ENCODE peak calls at places on chromosomes 11 and 22, in seven cellular contexts. Z is dorsolateral prefrontal cortex, O is psoas muscle, P is colonic mucosa, B is adrenal gland, S is H1, I is HCT116. H is an unnamed sample.

GRCh38 chr11:72084076-72084475 is 3.4 kb downstream of the LRRC51 start:
- DNase-seq in Z (no peak), O (no peak), P (no peak), B (no peak), S (no peak), I (no peak), H (no peak)

GRCh38 chr11:34789196-34789834 is 126.9 kb downstream of the APIP start:
- DNase-seq in Z (no peak), O (no peak), P (peak; percentile 59), B (no peak), S (no peak), I (no peak), H (no peak)

GRCh38 chr11:46342237-46342636 is 5.0 kb upstream of the DGKZ start:
- DNase-seq in Z (no peak), O (no peak), P (no peak), B (no peak), S (no peak), I (no peak), H (no peak)

GRCh38 chr22:30265851-30266444 is 703 bp downstream of the OSM start:
- DNase-seq in Z (no peak), O (no peak), P (peak; percentile 52), B (no peak), S (no peak), I (no peak), H (no peak)

GRCh38 chr11:62435741-62436485 is 17.1 kb downstream of the SCGB1A1 start:
- DNase-seq in Z (peak; percentile 74), O (no peak), P (no peak), B (no peak), S (no peak), I (no peak), H (no peak)

GRCh38 chr11:35036642-35037041 is 102.3 kb upstream of the CD44 start:
- DNase-seq in Z (no peak), O (no peak), P (no peak), B (no peak), S (no peak), I (no peak), H (no peak)

GRCh38 chr11:59154585-59154984 is 11.9 kb downstream of the FAM111A start:
- DNase-seq in Z (no peak), O (no peak), P (no peak), B (no peak), S (no peak), I (no peak), H (no peak)

GRCh38 chr11:3745161-3745560 is 52.2 kb downstream of the NUP98 start:
- DNase-seq in Z (no peak), O (no peak), P (no peak), B (no peak), S (no peak), I (no peak), H (no peak)

GRCh38 chr22:37190262-37190780 is 2.3 kb upstream of the C1QTNF6 start:
- DNase-seq in Z (no peak), O (no peak), P (no peak), B (no peak), S (no peak), I (no peak), H (no peak)

GRCh38 chr22:35528967-35529366 is 11.7 kb upstream of the RASD2 start:
- DNase-seq in Z (no peak), O (no peak), P (no peak), B (no peak), S (no peak), I (no peak), H (no peak)

GRCh38 chr11:121389651-121390050 is 62.5 kb upstream of the SORL1 start:
- DNase-seq in Z (peak; percentile 48), O (no peak), P (no peak), B (no peak), S (no peak), I (no peak), H (no peak)

GRCh38 chr22:40289991-40290459 is 56.3 kb upstream of the ADSL start:
- DNase-seq in Z (no peak), O (no peak), P (no peak), B (no peak), S (no peak), I (no peak), H (no peak)

GRCh38 chr11:61776561-61777075 is 15.8 kb downstream of the TMEM258 start:
- DNase-seq in Z (peak; percentile 66), O (peak; percentile 47), P (peak; percentile 77), B (peak; percentile 80), S (peak; percentile 89), I (peak; percentile 28), H (peak; percentile 45)

GRCh38 chr11:118638726-118639125 is 31.3 kb downstream of the PHLDB1 start:
- DNase-seq in Z (no peak), O (no peak), P (no peak), B (no peak), S (no peak), I (no peak), H (no peak)

GRCh38 chr11:65418431-65418680 is 4.2 kb upstream of the NEAT1 start:
- DNase-seq in Z (no peak), O (no peak), P (no peak), B (no peak), S (no peak), I (no peak), H (no peak)

GRCh38 chr11:78380615-78381029 is 37.0 kb downstream of the GAB2 start:
- DNase-seq in Z (no peak), O (no peak), P (no peak), B (no peak), S (no peak), I (no peak), H (peak; percentile 33)

GRCh38 chr11:73386568-73386967 is 10.4 kb downstream of the RELT start:
- DNase-seq in Z (no peak), O (no peak), P (no peak), B (no peak), S (no peak), I (no peak), H (no peak)

GRCh38 chr11:1171985-1172728 is 14.4 kb downstream of the MUC5AC start:
- DNase-seq in Z (no peak), O (peak; percentile 6), P (no peak), B (no peak), S (no peak), I (no peak), H (no peak)

GRCh38 chr11:105960252-105961245 is 61.5 kb downstream of the MSANTD4 start:
- DNase-seq in Z (no peak), O (no peak), P (no peak), B (no peak), S (peak; percentile 72), I (no peak), H (no peak)

GRCh38 chr11:65316311-65316978 is 1.8 kb downstream of the CDC42EP2 start:
- DNase-seq in Z (no peak), O (peak; percentile 69), P (peak; percentile 52), B (no peak), S (no peak), I (no peak), H (peak; percentile 91)

GRCh38 chr11:75413864-75414263 is 14.5 kb downstream of the RPS3 start:
- DNase-seq in Z (no peak), O (no peak), P (no peak), B (peak; percentile 80), S (no peak), I (no peak), H (no peak)

GRCh38 chr22:25816522-25817059 is 74.6 kb downstream of the MYO18B start:
- DNase-seq in Z (no peak), O (no peak), P (no peak), B (no peak), S (no peak), I (no peak), H (no peak)

GRCh38 chr22:23574877-23575276 is 5.2 kb downstream of the IGLL1 start:
- DNase-seq in Z (no peak), O (no peak), P (no peak), B (no peak), S (no peak), I (no peak), H (no peak)

GRCh38 chr11:43316451-43316850 is 4.7 kb downstream of the API5 start:
- DNase-seq in Z (no peak), O (no peak), P (no peak), B (no peak), S (no peak), I (no peak), H (no peak)

GRCh38 chr22:25777870-25778269 is 35.9 kb downstream of the MYO18B start:
- DNase-seq in Z (peak; percentile 40), O (no peak), P (peak; percentile 23), B (peak; percentile 38), S (no peak), I (peak; percentile 44), H (no peak)

GRCh38 chr22:26792522-26792921 is 135.1 kb downstream of the MIAT start:
- DNase-seq in Z (no peak), O (no peak), P (no peak), B (no peak), S (no peak), I (no peak), H (no peak)

GRCh38 chr11:109735139-109735538 is 313.1 kb downstream of the C11orf87 start:
- DNase-seq in Z (no peak), O (no peak), P (no peak), B (no peak), S (no peak), I (no peak), H (no peak)

GRCh38 chr11:125280646-125281045 is 116.1 kb downstream of the PKNOX2 start:
- DNase-seq in Z (no peak), O (no peak), P (no peak), B (no peak), S (no peak), I (no peak), H (no peak)
- TF ChIP-seq CTCF in Z (no peak), O (no peak), P (no peak), B (no peak), S (no peak), I (no peak), H (no peak)

GRCh38 chr22:46551321-46551720 is 13.9 kb upstream of the CELSR1 start:
- DNase-seq in Z (no peak), O (no peak), P (no peak), B (no peak), S (no peak), I (no peak), H (no peak)
- H3K27ac ChIP-seq in Z (no peak overlapping the region), O (no peak overlapping the region), P (no peak overlapping the region), B (no peak overlapping the region), S (no peak overlapping the region), I (no peak overlapping the region), H (no peak overlapping the region)

GRCh38 chr11:123425367-123425766 is 4.7 kb upstream of the GRAMD1B start:
- DNase-seq in Z (no peak), O (no peak), P (no peak), B (peak; percentile 72), S (no peak), I (no peak), H (no peak)
- H3K27me3 ChIP-seq in Z (peaks cover 2% of the 10 kb centered on the region), O (no peaks in the 10 kb centered on the region), P (no peaks in the 10 kb centered on the region), B (no peaks in the 10 kb centered on the region), S (no peaks in the 10 kb centered on the region), I (peaks cover 45% of the 10 kb centered on the region), H (peaks cover 22% of the 10 kb centered on the region)

GRCh38 chr11:41612415-41612814 is 153.0 kb upstream of the LRRC4C start:
- DNase-seq in Z (no peak), O (no peak), P (no peak), B (no peak), S (no peak), I (no peak), H (no peak)
- TF ChIP-seq CTCF in Z (no peak), O (no peak), P (no peak), B (peak; percentile 41), S (no peak), I (no peak), H (no peak)